ENCODE peak calls at places on chromosomes 6 and 20, in six cellular contexts. E, I, G, T, P and C are unnamed samples. For H3K9me3, the result is how much of the 10 kb centered on the place peaks cover.

GRCh38 chr6:156396791-156397418 is 380.3 kb upstream of the ARID1B start:
- DNase-seq in P (no peak), I (no peak), T (no peak), G (no peak), E (no peak), C (no peak)

GRCh38 chr6:15608406-15608805 is 54.4 kb downstream of the DTNBP1 start:
- DNase-seq in G (no peak), E (no peak), P (no peak), I (no peak), T (no peak), C (peak)

GRCh38 chr20:62739581-62740285 is 31.1 kb downstream of the NTSR1 start:
- DNase-seq in G (peak), T (peak), P (no peak), I (no peak), E (peak), C (no peak)

GRCh38 chr6:6781172-6781876 is 192.8 kb downstream of the LY86 start:
- DNase-seq in I (peak), G (peak), P (no peak), T (peak), E (peak), C (peak)

GRCh38 chr6:144659735-144660246 is 374.7 kb downstream of the UTRN start:
- DNase-seq in I (no peak), P (no peak), E (no peak), G (no peak), T (no peak), C (no peak)

GRCh38 chr20:36147707-36148106 is 6.8 kb upstream of the EPB41L1 start:
- DNase-seq in P (no peak), I (no peak), T (peak), E (no peak), G (no peak), C (no peak)

GRCh38 chr6:124961784-124962611 is at the start of gene RNF217:
- DNase-seq in P (peak), I (peak), T (peak), G (peak), E (peak), C (peak)

GRCh38 chr20:53032021-53033001 is 60.2 kb downstream of the TSHZ2 start:
- DNase-seq in I (no peak), T (no peak), E (no peak), G (no peak), P (no peak), C (no peak)

GRCh38 chr6:11222385-11223277 is 9.8 kb downstream of the NEDD9 start:
- DNase-seq in E (no peak), P (no peak), T (no peak), G (no peak), I (no peak), C (no peak)

GRCh38 chr20:44035924-44036323 is 121.3 kb downstream of the TOX2 start:
- DNase-seq in T (no peak), P (no peak), G (no peak), E (no peak), I (no peak), C (no peak)

GRCh38 chr6:34610819-34611477 is 54.8 kb upstream of the SPDEF start:
- DNase-seq in G (no peak), P (no peak), I (no peak), T (peak), E (no peak), C (peak)

GRCh38 chr6:41568585-41569384 is 22.6 kb downstream of the FOXP4 start:
- DNase-seq in E (no peak), P (peak), G (no peak), I (no peak), T (peak), C (no peak)

GRCh38 chr6:107794771-107795170 is 29.3 kb downstream of the SCML4 start:
- DNase-seq in P (no peak), T (no peak), E (no peak), G (no peak), I (no peak), C (no peak)

GRCh38 chr6:11196511-11197174 is 35.8 kb downstream of the NEDD9 start:
- DNase-seq in T (no peak), I (no peak), E (no peak), P (no peak), G (no peak), C (peak)

GRCh38 chr20:6746901-6747609 is 20.4 kb upstream of the BMP2 start:
- DNase-seq in P (no peak), E (no peak), G (no peak), I (no peak), T (no peak), C (no peak)

GRCh38 chr6:160030103-160030502 is 61.2 kb downstream of the IGF2R start:
- DNase-seq in T (peak), I (peak), E (peak), P (peak), G (peak), C (peak)

GRCh38 chr6:125872259-125872921 is 81.6 kb downstream of the NCOA7 start:
- DNase-seq in E (no peak), T (no peak), I (no peak), P (no peak), G (no peak), C (peak)

GRCh38 chr6:11536795-11537194 is 754 bp upstream of the TMEM170B start:
- DNase-seq in G (no peak), T (peak), I (no peak), E (no peak), P (peak), C (no peak)

DNA sequence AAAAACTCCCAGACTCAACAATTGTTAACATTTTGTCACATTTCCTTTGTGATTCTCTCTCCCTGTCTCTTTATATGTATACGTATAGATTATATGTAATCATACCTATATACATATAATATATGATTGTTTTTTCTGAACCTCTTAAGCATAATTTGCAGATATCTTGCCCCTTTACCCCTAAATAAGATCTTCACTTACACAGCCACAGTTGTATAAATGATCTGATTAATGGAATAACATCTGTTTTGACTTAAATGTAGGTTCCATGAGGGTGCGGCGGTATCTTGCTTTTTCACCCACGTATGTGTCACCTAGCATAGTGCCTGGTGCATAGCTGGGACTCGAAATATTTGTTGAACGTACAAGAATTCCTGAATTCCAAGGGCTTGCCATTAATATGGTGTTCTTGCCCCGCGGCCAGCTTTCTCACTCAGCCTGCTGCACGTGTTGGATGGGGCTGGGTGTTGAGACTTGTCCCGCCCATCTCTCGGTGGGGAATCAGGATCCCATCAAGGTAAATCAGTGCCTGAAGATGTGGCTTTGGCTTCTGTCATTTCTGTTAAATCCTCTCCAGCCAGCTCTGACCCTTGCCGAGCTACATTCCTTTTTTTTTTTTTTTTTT is 10.4 kb upstream of the MANBAL start:
- DNase-seq in G (no peak), P (no peak), I (no peak), E (no peak), T (no peak), C (no peak)
- H3K9me3 ChIP-seq in G (under half), P (under half), I (under half), E (under half), T (under half), C (under half)

DNA sequence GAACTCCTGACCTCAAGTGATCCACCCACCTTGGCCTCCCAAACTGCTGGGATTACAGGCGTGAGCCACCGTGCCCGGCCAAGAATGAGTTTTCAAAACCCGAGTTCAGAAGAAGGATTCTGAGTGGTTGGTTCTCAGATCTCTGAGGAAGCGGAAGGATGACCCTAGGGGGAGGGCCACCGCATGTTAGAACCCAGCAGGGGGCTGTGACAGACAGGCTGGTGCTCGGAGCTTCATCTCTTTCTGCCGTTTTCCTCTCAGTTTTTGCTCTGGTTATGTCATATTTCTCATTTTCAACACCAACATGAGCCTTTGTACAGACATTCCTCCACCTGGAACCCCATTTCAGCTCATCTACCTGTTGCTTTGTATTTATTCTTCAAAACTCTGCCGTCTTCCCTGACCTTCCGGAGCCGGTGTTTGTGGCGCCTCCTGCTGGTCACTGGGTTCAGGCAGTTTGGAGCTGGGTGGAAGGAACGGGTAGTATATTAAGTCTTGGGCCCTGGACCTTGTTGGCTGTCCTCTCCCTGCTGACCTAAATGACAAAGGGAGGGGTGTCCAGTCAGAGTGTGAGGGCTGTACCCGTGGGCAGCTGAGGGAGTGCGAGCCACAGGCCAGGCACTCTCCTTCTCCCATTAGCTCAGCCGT is at the start of gene DEFB123:
- DNase-seq in P (no peak), G (no peak), I (no peak), T (no peak), E (no peak), C (no peak)
- H3K9me3 ChIP-seq in P (under half), G (under half), I (under half), T (under half), E (under half), C (under half)

DNA sequence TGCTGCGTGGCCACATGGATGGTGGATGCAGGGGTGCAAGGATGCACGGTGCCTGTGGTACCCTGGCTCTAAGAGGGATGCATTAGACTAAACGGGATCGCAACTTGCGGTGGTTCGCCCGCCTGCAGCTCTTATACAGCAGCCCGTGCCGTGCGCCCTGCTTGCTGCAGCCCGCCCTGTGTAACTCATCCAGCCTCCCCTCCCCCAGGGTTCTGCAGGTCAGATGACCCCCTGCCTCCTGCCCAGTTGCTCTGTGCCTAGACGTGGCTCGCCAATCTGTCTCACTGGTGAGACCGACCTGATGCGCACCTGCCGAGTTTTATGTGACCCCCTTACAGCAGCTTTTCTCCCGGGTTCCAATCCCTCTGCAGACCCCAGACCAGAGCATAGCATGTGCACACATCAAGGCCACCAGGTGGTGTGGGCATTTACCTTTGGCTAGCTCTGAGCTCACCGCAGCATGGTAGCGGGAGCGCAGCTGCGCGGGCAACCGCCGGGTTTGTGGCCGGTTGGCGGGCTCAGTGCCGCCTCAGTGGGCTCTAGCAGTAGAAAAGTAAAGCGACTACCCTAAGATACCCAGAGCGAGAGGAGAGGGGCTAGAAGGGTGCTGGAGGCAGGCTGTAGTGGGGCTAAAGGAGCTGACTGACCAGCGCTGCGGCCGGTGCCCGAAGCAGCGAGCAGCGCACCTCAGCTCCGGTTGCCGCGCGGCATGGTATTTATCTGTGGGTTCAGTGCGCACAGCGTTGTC is 693 bp upstream of the GNAS-AS1 start:
- DNase-seq in T (no peak), P (no peak), E (no peak), I (no peak), G (no peak), C (no peak)
- H3K9me3 ChIP-seq in T (under half), P (under half), E (under half), I (under half), G (under half), C (under half)

GRCh38 chr20:55978550-55978949 is 26.8 kb downstream of the CBLN4 start:
- DNase-seq in P (no peak), E (no peak), G (no peak), I (no peak), T (no peak), C (no peak)

GRCh38 chr20:55977723-55978481 is 27.4 kb downstream of the CBLN4 start:
- DNase-seq in T (peak), P (no peak), E (no peak), I (no peak), G (no peak), C (no peak)

GRCh38 chr20:55974491-55975202 is 30.7 kb downstream of the CBLN4 start:
- DNase-seq in P (no peak), T (peak), I (no peak), E (no peak), G (no peak), C (no peak)
- H3K9me3 ChIP-seq in P (under half), T (under half), I (under half), E (under half), G (under half), C (under half)

DNA sequence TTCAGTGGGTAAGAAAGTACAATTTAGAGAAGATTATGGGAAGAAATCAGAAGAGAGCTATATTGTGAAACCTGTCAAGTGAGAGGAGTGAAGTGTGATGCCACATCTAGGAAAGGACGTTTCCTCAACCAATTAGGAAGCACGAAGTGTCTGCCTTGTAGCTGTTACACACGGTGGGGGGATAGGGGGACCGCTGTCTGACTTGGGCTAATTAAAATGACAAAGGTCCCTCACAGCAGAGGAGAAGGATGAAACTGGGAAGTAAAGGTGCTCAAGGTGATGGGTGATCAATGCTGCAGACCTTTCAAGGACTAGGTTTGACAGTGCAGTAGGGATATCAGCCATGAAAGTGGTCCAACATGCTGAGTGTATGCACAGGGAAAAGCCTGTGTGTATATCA is 181.1 kb upstream of the PRSS16 start:
- DNase-seq in T (no peak), E (no peak), G (no peak), I (no peak), P (no peak), C (no peak)
- H3K9me3 ChIP-seq in T (under half), E (under half), G (under half), I (under half), P (under half), C (under half)